ENCODE peak calls at places on chromosomes 3 and 15, in four cellular contexts. Y is NCI-H345; L is NCI-H2171; Q is stimulated activated CD8-positive, alpha-beta memory T cell treated with anti-CD3 and anti-CD28 coated beads, Interleukin-2, amount 100 ng/mL, for 48 hours. M is an unnamed sample.

GRCh38 chr3:41318520-41318919 is 119.2 kb downstream of the CTNNB1 start:
- DNase-seq in Y (no peak), L (no peak), Q (no peak), M (no peak)

GRCh38 chr3:194265505-194265892 is 85.6 kb downstream of the CPN2 start:
- DNase-seq in Y (no peak), L (no peak), Q (no peak), M (no peak)

GRCh38 chr15:62392411-62392810 is 227.3 kb upstream of the C2CD4B start:
- DNase-seq in Y (no peak), L (no peak), Q (no peak), M (no peak)

GRCh38 chr15:68113273-68113672 is 59.2 kb downstream of the PIAS1 start:
- DNase-seq in Y (no peak), L (no peak), Q (no peak), M (no peak)

GRCh38 chr15:72319360-72319984 is 485 bp downstream of the CELF6 start:
- DNase-seq in Y (no peak), L (no peak), Q (peak; percentile 31), M (peak; percentile 23)

GRCh38 chr15:78284758-78285157 is 14.7 kb downstream of the SKIC8 start:
- DNase-seq in Y (no peak), L (no peak), Q (no peak), M (no peak)

GRCh38 chr15:64150236-64150578 is 1.3 kb upstream of the SNX22 start:
- DNase-seq in Y (no peak), L (no peak), Q (no peak), M (no peak)

GRCh38 chr15:86336051-86336788 is 256.5 kb downstream of the AGBL1 start:
- DNase-seq in Y (no peak), L (no peak), Q (no peak), M (no peak)

GRCh38 chr15:88393719-88394519 is 73.3 kb downstream of the MRPL46 start:
- DNase-seq in Y (no peak), L (no peak), Q (no peak), M (no peak)

GRCh38 chr15:48222627-48223026 is 16.5 kb downstream of the SLC12A1 start:
- DNase-seq in Y (no peak), L (no peak), Q (no peak), M (no peak)

GRCh38 chr3:103851793-103852192 is 1417.0 kb downstream of the ZPLD1 start:
- DNase-seq in Y (no peak), L (no peak), Q (no peak), M (no peak)

GRCh38 chr3:20096135-20096685 is 56.0 kb downstream of the KAT2B start:
- DNase-seq in Y (no peak), L (no peak), Q (no peak), M (no peak)

GRCh38 chr3:111307676-111308075 is 234.3 kb upstream of the CD96 start:
- DNase-seq in Y (no peak), L (no peak), Q (no peak), M (no peak)

GRCh38 chr3:182626484-182627467 is 166.5 kb upstream of the ATP11B start:
- DNase-seq in Y (no peak), L (no peak), Q (no peak), M (no peak)

GRCh38 chr3:14516738-14517345 is 23.3 kb downstream of the GRIP2 start:
- DNase-seq in Y (no peak), L (no peak), Q (no peak), M (no peak)

GRCh38 chr15:80242132-80242769 is 9.8 kb downstream of the CTXND1 start:
- DNase-seq in Y (no peak), L (no peak), Q (no peak), M (no peak)

GRCh38 chr3:15206662-15207576 is 873 bp downstream of the CAPN7 start:
- DNase-seq in Y (no peak), L (no peak), Q (peak; percentile 23), M (no peak)

GRCh38 chr15:81485806-81486205 is 111.8 kb upstream of the TMC3 start:
- DNase-seq in Y (no peak), L (peak; percentile 14), Q (no peak), M (no peak)

GRCh38 chr3:86837871-86838270 is 153.1 kb downstream of the VGLL3 start:
- DNase-seq in Y (no peak), L (no peak), Q (no peak), M (no peak)

GRCh38 chr3:13570391-13571194 is 21.7 kb downstream of the FBLN2 start:
- DNase-seq in Y (no peak), L (no peak), Q (no peak), M (no peak)

GRCh38 chr3:71130516-71131384 is 452.8 kb downstream of the FOXP1 start:
- DNase-seq in Y (peak; percentile 62), L (no peak), Q (peak; percentile 50), M (no peak)

GRCh38 chr3:135678386-135678785 is 287.1 kb upstream of the PPP2R3A start:
- DNase-seq in Y (no peak), L (no peak), Q (no peak), M (no peak)

GRCh38 chr3:106466881-106467280 is 598.1 kb upstream of the CBLB start:
- DNase-seq in Y (no peak), L (no peak), Q (no peak), M (no peak)

GRCh38 chr3:45078910-45079522 is 52.9 kb downstream of the CLEC3B start:
- DNase-seq in Y (no peak), L (no peak), Q (no peak), M (no peak)

GRCh38 chr3:14957933-14958332 is 10.6 kb downstream of the NR2C2 start:
- DNase-seq in Y (no peak), L (no peak), Q (no peak), M (no peak)

GRCh38 chr15:61556037-61556648 is 327.0 kb upstream of the RORA start:
- DNase-seq in Y (no peak), L (no peak), Q (no peak), M (no peak)

GRCh38 chr15:29914441-29915053 is 92.3 kb upstream of the TJP1 start:
- DNase-seq in Y (no peak), L (peak; percentile 93), Q (no peak), M (no peak)

GRCh38 chr3:193812791-193813505 is 219.9 kb downstream of the OPA1 start:
- DNase-seq in Y (no peak), L (no peak), Q (no peak), M (no peak)

GRCh38 chr15:68019814-68020525 is 34.1 kb upstream of the PIAS1 start:
- DNase-seq in Y (no peak), L (no peak), Q (no peak), M (no peak)

GRCh38 chr15:41919201-41919820 is 25.5 kb upstream of the SPTBN5 start:
- DNase-seq in Y (no peak), L (no peak), Q (no peak), M (no peak)

GRCh38 chr3:10198761-10199688 is 34.3 kb downstream of the IRAK2 start:
- DNase-seq in Y (no peak), L (no peak), Q (peak; percentile 56), M (peak; percentile 60)

GRCh38 chr3:40970067-40970466 is 229.2 kb upstream of the CTNNB1 start:
- DNase-seq in Y (no peak), L (no peak), Q (no peak), M (no peak)

GRCh38 chr15:60830479-60830878 is 351.5 kb upstream of the ICE2 start:
- DNase-seq in Y (no peak), L (no peak), Q (no peak), M (no peak)

GRCh38 chr3:128301186-128302023 is 148.1 kb downstream of the EEFSEC start:
- DNase-seq in Y (no peak), L (no peak), Q (no peak), M (no peak)

GRCh38 chr3:50441818-50442217 is 61.6 kb downstream of the CACNA2D2 start:
- DNase-seq in Y (no peak), L (no peak), Q (no peak), M (no peak)

GRCh38 chr3:1195922-1196321 is 103.1 kb downstream of the CNTN6 start:
- DNase-seq in Y (no peak), L (no peak), Q (no peak), M (no peak)

M was measured in GM18507.